ENCODE peak calls at places on chromosomes 13 and 19, in four cellular contexts. One of them, this sample, is unnamed.

GRCh38 chr19:38298841-38299680 is 5.0 kb upstream of the C19orf33 start:
- DNase-seq in psoas muscle: no peak
- DNase-seq in pancreas: no peak
- DNase-seq in colonic mucosa: no peak
- DNase-seq in this sample: no peak

GRCh38 chr13:84821261-84821660 is 939.0 kb upstream of the SLITRK1 start:
- DNase-seq in psoas muscle: no peak
- DNase-seq in pancreas: no peak
- DNase-seq in colonic mucosa: no peak
- DNase-seq in this sample: no peak

GRCh38 chr19:3061214-3062161 is 807 bp downstream of the TLE5 start:
- DNase-seq in pancreas: peak; percentile 75
- DNase-seq in psoas muscle: peak; percentile 67
- DNase-seq in colonic mucosa: peak; percentile 67
- DNase-seq in this sample: peak; percentile 68

GRCh38 chr13:82938644-82939043 is 943.6 kb downstream of the SLITRK1 start:
- DNase-seq in pancreas: no peak
- DNase-seq in colonic mucosa: no peak
- DNase-seq in psoas muscle: no peak
- DNase-seq in this sample: peak; percentile 45

GRCh38 chr19:7799640-7800355 is 30.2 kb upstream of the EVI5L start:
- DNase-seq in pancreas: peak; percentile 71
- DNase-seq in colonic mucosa: peak; percentile 81
- DNase-seq in psoas muscle: peak; percentile 41
- DNase-seq in this sample: peak; percentile 62

GRCh38 chr13:97653741-97654140 is 219.8 kb downstream of the RAP2A start:
- DNase-seq in pancreas: no peak
- DNase-seq in psoas muscle: no peak
- DNase-seq in colonic mucosa: no peak
- DNase-seq in this sample: no peak

GRCh38 chr13:25778808-25779207 is 273.0 kb downstream of the SHISA2 start:
- DNase-seq in psoas muscle: no peak
- DNase-seq in colonic mucosa: no peak
- DNase-seq in pancreas: no peak
- DNase-seq in this sample: no peak

GRCh38 chr19:51119089-51119488 is 5.6 kb upstream of the SIGLEC9 start:
- DNase-seq in colonic mucosa: no peak
- DNase-seq in psoas muscle: no peak
- DNase-seq in pancreas: no peak
- DNase-seq in this sample: no peak

GRCh38 chr13:97932006-97932405 is 21.5 kb upstream of the IPO5 start:
- DNase-seq in colonic mucosa: no peak
- DNase-seq in psoas muscle: no peak
- DNase-seq in pancreas: no peak
- DNase-seq in this sample: no peak

GRCh38 chr13:96771501-96772367 is 222.5 kb downstream of the OXGR1 start:
- DNase-seq in colonic mucosa: no peak
- DNase-seq in pancreas: no peak
- DNase-seq in psoas muscle: no peak
- DNase-seq in this sample: no peak

GRCh38 chr13:29548722-29549446 is 46.6 kb downstream of the SLC7A1 start:
- DNase-seq in pancreas: no peak
- DNase-seq in colonic mucosa: peak; percentile 64
- DNase-seq in psoas muscle: no peak
- DNase-seq in this sample: no peak

GRCh38 chr13:74406439-74406838 is 272.2 kb upstream of the KLF12 start:
- DNase-seq in colonic mucosa: no peak
- DNase-seq in pancreas: no peak
- DNase-seq in psoas muscle: no peak
- DNase-seq in this sample: no peak
- H3K4me1 ChIP-seq in colonic mucosa: no peaks in the 10 kb centered on the region
- H3K4me1 ChIP-seq in pancreas: no peaks in the 10 kb centered on the region
- H3K4me1 ChIP-seq in psoas muscle: no peaks in the 10 kb centered on the region
- H3K4me1 ChIP-seq in this sample: no peaks in the 10 kb centered on the region

GRCh38 chr13:60627071-60627686 is 230.2 kb downstream of the TDRD3 start:
- DNase-seq in colonic mucosa: no peak
- DNase-seq in pancreas: no peak
- DNase-seq in psoas muscle: no peak
- DNase-seq in this sample: no peak
- H3K4me1 ChIP-seq in colonic mucosa: no peaks in the 10 kb centered on the region
- H3K4me1 ChIP-seq in pancreas: no peaks in the 10 kb centered on the region
- H3K4me1 ChIP-seq in psoas muscle: no peaks in the 10 kb centered on the region
- H3K4me1 ChIP-seq in this sample: no peaks in the 10 kb centered on the region

GRCh38 chr19:41426116-41426841 is 895 bp downstream of the B3GNT8 start:
- DNase-seq in pancreas: peak; percentile 67
- DNase-seq in psoas muscle: no peak
- DNase-seq in colonic mucosa: no peak
- DNase-seq in this sample: no peak

GRCh38 chr19:41425174-41426115 is 1.7 kb downstream of the B3GNT8 start:
- DNase-seq in psoas muscle: no peak
- DNase-seq in pancreas: no peak
- DNase-seq in colonic mucosa: peak; percentile 41
- DNase-seq in this sample: no peak

GRCh38 chr19:41422456-41422855 is 4.7 kb downstream of the B3GNT8 start:
- DNase-seq in pancreas: no peak
- DNase-seq in colonic mucosa: no peak
- DNase-seq in psoas muscle: no peak
- DNase-seq in this sample: no peak

GRCh38 chr19:41422955-41423354 is 4.2 kb downstream of the B3GNT8 start:
- DNase-seq in colonic mucosa: no peak
- DNase-seq in psoas muscle: no peak
- DNase-seq in pancreas: no peak
- DNase-seq in this sample: no peak

GRCh38 chr19:41424335-41425173 is 2.6 kb downstream of the B3GNT8 start:
- DNase-seq in colonic mucosa: no peak
- DNase-seq in pancreas: no peak
- DNase-seq in psoas muscle: no peak
- DNase-seq in this sample: no peak
- H3K4me1 ChIP-seq in colonic mucosa: peaks cover 6% of the 10 kb centered on the region
- H3K4me1 ChIP-seq in pancreas: no peaks in the 10 kb centered on the region
- H3K4me1 ChIP-seq in psoas muscle: no peaks in the 10 kb centered on the region
- H3K4me1 ChIP-seq in this sample: no peaks in the 10 kb centered on the region

GRCh38 chr13:111915104-111915551 is 151.8 kb upstream of the SOX1 start:
- DNase-seq in pancreas: peak; percentile 43
- DNase-seq in psoas muscle: no peak
- DNase-seq in colonic mucosa: peak; percentile 4
- DNase-seq in this sample: no peak
- H3K4me1 ChIP-seq in pancreas: no peaks in the 10 kb centered on the region
- H3K4me1 ChIP-seq in psoas muscle: no peaks in the 10 kb centered on the region
- H3K4me1 ChIP-seq in colonic mucosa: no peaks in the 10 kb centered on the region
- H3K4me1 ChIP-seq in this sample: no peaks in the 10 kb centered on the region

GRCh38 chr19:35119091-35119490 is 3.5 kb downstream of the FXYD3 start:
- DNase-seq in psoas muscle: no peak
- DNase-seq in pancreas: no peak
- DNase-seq in colonic mucosa: no peak
- DNase-seq in this sample: no peak
- H3K4me1 ChIP-seq in psoas muscle: peaks cover 8% of the 10 kb centered on the region
- H3K4me1 ChIP-seq in pancreas: no peaks in the 10 kb centered on the region
- H3K4me1 ChIP-seq in colonic mucosa: peaks cover 8% of the 10 kb centered on the region
- H3K4me1 ChIP-seq in this sample: peaks cover 2% of the 10 kb centered on the region

GRCh38 chr19:49638360-49638759 is 1.6 kb downstream of the RRAS start:
- DNase-seq in psoas muscle: no peak
- DNase-seq in pancreas: no peak
- DNase-seq in colonic mucosa: peak; percentile 42
- DNase-seq in this sample: peak; percentile 34

GRCh38 chr19:49641688-49642487 is at the start of gene SCAF1:
- DNase-seq in psoas muscle: peak; percentile 100
- DNase-seq in colonic mucosa: peak; percentile 99
- DNase-seq in pancreas: peak; percentile 98
- DNase-seq in this sample: peak; percentile 99

GRCh38 chr19:49640113-49640898 is at the start of gene RRAS:
- DNase-seq in colonic mucosa: peak; percentile 100
- DNase-seq in psoas muscle: peak; percentile 99
- DNase-seq in pancreas: peak; percentile 96
- DNase-seq in this sample: peak; percentile 100

GRCh38 chr19:49637865-49638350 is 2.0 kb downstream of the RRAS start:
- DNase-seq in colonic mucosa: peak; percentile 94
- DNase-seq in pancreas: peak; percentile 80
- DNase-seq in psoas muscle: peak; percentile 87
- DNase-seq in this sample: peak; percentile 88

DNA sequence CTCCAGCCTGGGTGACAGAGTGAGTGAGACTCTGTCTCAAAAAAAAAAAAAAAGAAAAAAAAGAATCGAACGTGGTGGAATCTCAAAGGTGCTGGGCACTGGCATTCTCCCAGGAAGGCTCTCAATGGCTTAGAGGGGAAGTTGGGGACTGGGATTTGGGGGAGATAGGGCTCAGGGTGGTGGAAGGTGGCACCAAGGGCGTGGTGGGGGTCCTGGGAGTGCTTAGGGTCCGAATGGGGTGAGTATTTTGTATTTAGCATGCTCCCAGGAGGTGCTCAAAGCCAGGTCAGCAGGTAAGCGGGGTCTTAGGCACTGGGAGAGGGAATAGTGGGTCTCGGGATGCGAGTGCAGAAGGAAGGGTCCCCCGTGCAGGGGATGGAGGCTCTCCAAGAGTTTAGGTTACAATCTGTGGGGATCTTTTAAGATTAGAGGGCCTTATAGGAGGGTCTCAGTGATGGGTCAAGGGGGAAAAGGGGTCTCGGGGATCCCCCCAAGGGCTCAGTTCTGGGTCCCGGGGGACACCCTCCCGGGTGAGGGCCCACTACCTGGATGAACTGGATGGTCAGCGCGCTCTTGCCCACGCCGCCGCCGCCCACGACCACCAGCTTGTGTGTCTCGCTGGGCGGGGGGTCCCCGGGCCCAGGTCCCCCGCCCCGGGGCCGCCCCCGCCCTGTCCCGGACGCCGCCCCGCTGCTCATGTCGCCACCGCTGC is 386 bp downstream of the RRAS start:
- DNase-seq in colonic mucosa: peak; percentile 41
- DNase-seq in psoas muscle: no peak
- DNase-seq in pancreas: no peak
- DNase-seq in this sample: peak; percentile 32
- H3K4me1 ChIP-seq in colonic mucosa: peaks cover 6% of the 10 kb centered on the region
- H3K4me1 ChIP-seq in psoas muscle: peaks cover 35% of the 10 kb centered on the region
- H3K4me1 ChIP-seq in pancreas: peaks cover 8% of the 10 kb centered on the region
- H3K4me1 ChIP-seq in this sample: peaks cover 29% of the 10 kb centered on the region

DNA sequence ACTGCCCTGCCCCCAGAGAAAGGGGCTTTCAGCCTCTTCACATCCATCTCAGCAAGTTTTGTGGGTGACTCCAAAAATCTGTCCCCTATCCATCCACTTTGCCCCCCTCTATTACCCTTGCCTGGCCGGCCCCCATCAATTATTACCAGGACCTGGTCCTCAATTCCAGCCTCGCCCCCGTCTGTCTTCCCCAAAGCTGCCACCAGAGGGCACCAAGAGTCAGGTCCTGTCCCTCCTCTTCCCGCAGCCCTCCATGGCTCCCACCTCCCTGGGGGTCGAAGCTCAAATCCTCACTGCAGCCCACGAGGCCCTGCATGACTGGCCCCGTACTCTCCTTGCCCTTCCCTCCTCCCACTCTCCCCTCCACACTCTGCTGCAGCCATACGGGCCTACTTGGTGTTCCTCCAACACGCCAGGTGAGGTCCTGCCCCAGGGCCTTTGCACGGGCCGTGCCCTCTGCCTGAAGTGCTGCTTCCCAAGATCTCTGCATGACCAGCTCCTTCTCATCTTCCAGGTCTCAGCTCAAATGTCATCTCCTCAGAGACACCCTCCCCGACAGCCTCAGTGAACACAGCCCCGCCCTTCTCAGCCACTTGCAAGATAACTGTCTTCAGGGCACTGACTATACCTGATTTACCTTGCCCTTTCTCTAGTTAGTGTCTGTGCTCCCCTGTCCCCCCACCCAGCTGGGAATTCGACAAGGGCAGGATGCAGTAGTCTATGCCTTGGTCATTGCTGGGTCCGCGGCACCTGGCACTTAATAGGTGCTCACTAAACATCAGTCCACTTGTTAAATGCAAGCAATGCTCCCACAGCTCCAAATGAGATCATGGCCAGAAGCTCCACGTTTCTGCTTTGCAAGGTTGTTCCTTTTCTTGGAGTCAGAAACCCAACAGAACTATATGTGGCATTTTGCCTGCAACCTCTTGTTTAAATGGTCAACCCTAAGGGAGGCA is 16.8 kb upstream of the SEMA6B start:
- DNase-seq in colonic mucosa: peak; percentile 71
- DNase-seq in psoas muscle: peak; percentile 70
- DNase-seq in pancreas: peak; percentile 87
- DNase-seq in this sample: peak; percentile 86
- H3K4me1 ChIP-seq in colonic mucosa: no peaks in the 10 kb centered on the region
- H3K4me1 ChIP-seq in psoas muscle: no peaks in the 10 kb centered on the region
- H3K4me1 ChIP-seq in pancreas: no peaks in the 10 kb centered on the region
- H3K4me1 ChIP-seq in this sample: peaks cover 22% of the 10 kb centered on the region

GRCh38 chr19:13057147-13057572 is 45.5 kb downstream of the LYL1 start:
- DNase-seq in colonic mucosa: no peak
- DNase-seq in psoas muscle: no peak
- DNase-seq in pancreas: no peak
- DNase-seq in this sample: peak; percentile 54

GRCh38 chr19:13055213-13056051 is 47.2 kb downstream of the LYL1 start:
- DNase-seq in colonic mucosa: no peak
- DNase-seq in pancreas: no peak
- DNase-seq in psoas muscle: peak; percentile 86
- DNase-seq in this sample: peak; percentile 94

GRCh38 chr19:13058951-13059660 is 43.6 kb downstream of the LYL1 start:
- DNase-seq in psoas muscle: no peak
- DNase-seq in pancreas: no peak
- DNase-seq in colonic mucosa: no peak
- DNase-seq in this sample: no peak

GRCh38 chr19:13056052-13056660 is 46.5 kb downstream of the LYL1 start:
- DNase-seq in pancreas: no peak
- DNase-seq in colonic mucosa: no peak
- DNase-seq in psoas muscle: no peak
- DNase-seq in this sample: peak; percentile 85

DNA sequence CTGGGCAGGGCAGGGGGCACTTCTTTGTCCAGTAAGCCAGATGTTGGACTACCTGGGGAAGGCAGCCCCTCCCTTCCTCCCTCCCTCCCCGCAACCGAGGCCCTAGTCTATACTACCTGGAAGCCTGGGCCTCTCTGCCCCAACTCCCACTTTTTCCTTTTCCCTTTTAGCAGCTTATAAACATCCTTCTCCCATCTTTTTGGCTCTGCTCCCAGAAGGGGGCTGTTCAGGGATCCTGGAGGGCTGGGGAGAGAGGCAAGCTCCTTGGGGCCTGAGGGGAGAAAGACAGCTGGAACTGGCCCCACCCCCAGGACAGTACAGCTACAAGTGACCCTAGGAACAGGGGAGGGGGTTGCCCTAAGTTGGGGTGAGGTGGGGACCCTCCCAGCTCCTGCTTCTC is 44.9 kb downstream of the LYL1 start:
- DNase-seq in pancreas: no peak
- DNase-seq in colonic mucosa: no peak
- DNase-seq in psoas muscle: no peak
- DNase-seq in this sample: no peak
- H3K4me1 ChIP-seq in pancreas: peaks cover 17% of the 10 kb centered on the region
- H3K4me1 ChIP-seq in colonic mucosa: peaks cover 26% of the 10 kb centered on the region
- H3K4me1 ChIP-seq in psoas muscle: peaks cover 99% of the 10 kb centered on the region
- H3K4me1 ChIP-seq in this sample: peaks cover 81% of the 10 kb centered on the region

GRCh38 chr19:44776402-44777096 is 1.1 kb upstream of the CBLC start:
- DNase-seq in pancreas: no peak
- DNase-seq in psoas muscle: no peak
- DNase-seq in colonic mucosa: peak; percentile 95
- DNase-seq in this sample: peak; percentile 42
- H3K4me1 ChIP-seq in pancreas: no peaks in the 10 kb centered on the region
- H3K4me1 ChIP-seq in psoas muscle: no peaks in the 10 kb centered on the region
- H3K4me1 ChIP-seq in colonic mucosa: peaks cover 5% of the 10 kb centered on the region
- H3K4me1 ChIP-seq in this sample: peaks cover 40% of the 10 kb centered on the region

GRCh38 chr13:110415669-110416068 is 108.6 kb downstream of the COL4A2 start:
- DNase-seq in pancreas: no peak
- DNase-seq in colonic mucosa: peak; percentile 19
- DNase-seq in psoas muscle: no peak
- DNase-seq in this sample: peak; percentile 65
- H3K4me1 ChIP-seq in pancreas: no peaks in the 10 kb centered on the region
- H3K4me1 ChIP-seq in colonic mucosa: no peaks in the 10 kb centered on the region
- H3K4me1 ChIP-seq in psoas muscle: peaks cover 40% of the 10 kb centered on the region
- H3K4me1 ChIP-seq in this sample: peaks cover 50% of the 10 kb centered on the region